ENCODE peak calls at places on chromosome 7, in four cellular contexts. One of them, this sample, is unnamed.

GRCh38 chr7:42746226-42746625 is 165.6 kb downstream of the C7orf25 start:
- DNase-seq in IMR-90: no peak
- DNase-seq in K562: no peak
- DNase-seq in GM12878: no peak
- DNase-seq in this sample: no peak

GRCh38 chr7:143987513-143987912 is 12.6 kb upstream of the OR6B1 start:
- DNase-seq in GM12878: no peak
- DNase-seq in K562: no peak
- DNase-seq in IMR-90: no peak
- DNase-seq in this sample: no peak

GRCh38 chr7:96589038-96589437 is 120.6 kb downstream of the SEM1 start:
- DNase-seq in K562: no peak
- DNase-seq in GM12878: no peak
- DNase-seq in IMR-90: no peak
- DNase-seq in this sample: no peak

GRCh38 chr7:520503-521161 is 986 bp upstream of the PDGFA start:
- DNase-seq in IMR-90: no peak
- DNase-seq in GM12878: no peak
- DNase-seq in K562: peak
- DNase-seq in this sample: no peak

GRCh38 chr7:45183711-45184210 is 26.2 kb downstream of the RAMP3 start:
- DNase-seq in K562: no peak
- DNase-seq in IMR-90: no peak
- DNase-seq in GM12878: no peak
- DNase-seq in this sample: no peak

GRCh38 chr7:37235813-37236212 is 212.9 kb downstream of the ELMO1 start:
- DNase-seq in K562: no peak
- DNase-seq in GM12878: no peak
- DNase-seq in IMR-90: no peak
- DNase-seq in this sample: no peak

GRCh38 chr7:44144968-44145418 is 3.9 kb upstream of the MYL7 start:
- DNase-seq in IMR-90: no peak
- DNase-seq in GM12878: no peak
- DNase-seq in K562: no peak
- DNase-seq in this sample: no peak

GRCh38 chr7:96497567-96497966 is 175.7 kb upstream of the SLC25A13 start:
- DNase-seq in IMR-90: no peak
- DNase-seq in GM12878: no peak
- DNase-seq in K562: no peak
- DNase-seq in this sample: no peak

GRCh38 chr7:32583791-32584190 is 88.5 kb downstream of the AVL9 start:
- DNase-seq in K562: no peak
- DNase-seq in GM12878: no peak
- DNase-seq in IMR-90: peak
- DNase-seq in this sample: no peak

GRCh38 chr7:127620406-127621233 is 2.7 kb upstream of the PAX4 start:
- DNase-seq in IMR-90: no peak
- DNase-seq in GM12878: no peak
- DNase-seq in K562: peak
- DNase-seq in this sample: no peak

GRCh38 chr7:88215295-88215694 is 4.5 kb downstream of the SRI start:
- DNase-seq in K562: no peak
- DNase-seq in IMR-90: no peak
- DNase-seq in GM12878: no peak
- DNase-seq in this sample: no peak

GRCh38 chr7:36589391-36589790 is 134.9 kb downstream of the AOAH start:
- DNase-seq in GM12878: no peak
- DNase-seq in IMR-90: no peak
- DNase-seq in K562: no peak
- DNase-seq in this sample: no peak

GRCh38 chr7:46162582-46162981 is 241.5 kb upstream of the IGFBP3 start:
- DNase-seq in IMR-90: peak
- DNase-seq in GM12878: no peak
- DNase-seq in K562: no peak
- DNase-seq in this sample: no peak

GRCh38 chr7:43569424-43569823 is 13.5 kb upstream of the STK17A start:
- DNase-seq in GM12878: no peak
- DNase-seq in IMR-90: peak
- DNase-seq in K562: no peak
- DNase-seq in this sample: no peak

GRCh38 chr7:27759491-27759890 is 19.5 kb downstream of the TAX1BP1 start:
- DNase-seq in IMR-90: peak
- DNase-seq in K562: no peak
- DNase-seq in GM12878: no peak
- DNase-seq in this sample: no peak

GRCh38 chr7:68858497-68858896 is 739.8 kb upstream of the AUTS2 start:
- DNase-seq in K562: no peak
- DNase-seq in IMR-90: no peak
- DNase-seq in GM12878: no peak
- DNase-seq in this sample: no peak

GRCh38 chr7:14184292-14184864 is 194.9 kb upstream of the ETV1 start:
- DNase-seq in K562: no peak
- DNase-seq in GM12878: no peak
- DNase-seq in IMR-90: no peak
- DNase-seq in this sample: no peak

GRCh38 chr7:102028206-102028826 is 210.9 kb downstream of the CUX1 start:
- DNase-seq in GM12878: no peak
- DNase-seq in K562: no peak
- DNase-seq in IMR-90: no peak
- DNase-seq in this sample: no peak

GRCh38 chr7:155813125-155813524 is 862 bp upstream of the SHH start:
- DNase-seq in GM12878: no peak
- DNase-seq in IMR-90: no peak
- DNase-seq in K562: no peak
- DNase-seq in this sample: no peak

GRCh38 chr7:71707041-71707440 is 575.1 kb downstream of the GALNT17 start:
- DNase-seq in IMR-90: no peak
- DNase-seq in GM12878: no peak
- DNase-seq in K562: no peak
- DNase-seq in this sample: no peak

GRCh38 chr7:135802697-135803096 is 54.1 kb upstream of the FAM180A start:
- DNase-seq in K562: no peak
- DNase-seq in GM12878: no peak
- DNase-seq in IMR-90: peak
- DNase-seq in this sample: no peak

GRCh38 chr7:44131173-44132009 is 8.0 kb upstream of the POLD2 start:
- DNase-seq in K562: peak
- DNase-seq in IMR-90: no peak
- DNase-seq in GM12878: no peak
- DNase-seq in this sample: no peak

GRCh38 chr7:18679261-18679660 is 183.7 kb downstream of the HDAC9 start:
- DNase-seq in GM12878: no peak
- DNase-seq in K562: no peak
- DNase-seq in IMR-90: no peak
- DNase-seq in this sample: no peak

GRCh38 chr7:129169705-129170319 is 18.6 kb upstream of the SMO start:
- DNase-seq in GM12878: no peak
- DNase-seq in K562: peak
- DNase-seq in IMR-90: no peak
- DNase-seq in this sample: no peak

GRCh38 chr7:55733584-55733983 is 129.0 kb downstream of the SEPTIN14 start:
- DNase-seq in K562: no peak
- DNase-seq in GM12878: no peak
- DNase-seq in IMR-90: peak
- DNase-seq in this sample: peak

GRCh38 chr7:132939495-132939894 is 142.4 kb downstream of the CHCHD3 start:
- DNase-seq in IMR-90: no peak
- DNase-seq in GM12878: no peak
- DNase-seq in K562: no peak
- DNase-seq in this sample: no peak

GRCh38 chr7:132941433-132941832 is 140.5 kb downstream of the CHCHD3 start:
- DNase-seq in IMR-90: no peak
- DNase-seq in K562: no peak
- DNase-seq in GM12878: no peak
- DNase-seq in this sample: no peak

GRCh38 chr7:132935608-132936007 is 146.3 kb downstream of the CHCHD3 start:
- DNase-seq in IMR-90: no peak
- DNase-seq in K562: no peak
- DNase-seq in GM12878: no peak
- DNase-seq in this sample: no peak

GRCh38 chr7:132934017-132934416 is 147.9 kb downstream of the CHCHD3 start:
- DNase-seq in GM12878: peak
- DNase-seq in IMR-90: no peak
- DNase-seq in K562: no peak
- DNase-seq in this sample: no peak

GRCh38 chr7:132937286-132937685 is 144.6 kb downstream of the CHCHD3 start:
- DNase-seq in IMR-90: no peak
- DNase-seq in K562: no peak
- DNase-seq in GM12878: no peak
- DNase-seq in this sample: no peak
- TF ChIP-seq POLR2A in IMR-90: no peak
- TF ChIP-seq POLR2A in K562: no peak
- TF ChIP-seq POLR2A in GM12878: no peak
- TF ChIP-seq POLR2A in this sample: no peak

DNA sequence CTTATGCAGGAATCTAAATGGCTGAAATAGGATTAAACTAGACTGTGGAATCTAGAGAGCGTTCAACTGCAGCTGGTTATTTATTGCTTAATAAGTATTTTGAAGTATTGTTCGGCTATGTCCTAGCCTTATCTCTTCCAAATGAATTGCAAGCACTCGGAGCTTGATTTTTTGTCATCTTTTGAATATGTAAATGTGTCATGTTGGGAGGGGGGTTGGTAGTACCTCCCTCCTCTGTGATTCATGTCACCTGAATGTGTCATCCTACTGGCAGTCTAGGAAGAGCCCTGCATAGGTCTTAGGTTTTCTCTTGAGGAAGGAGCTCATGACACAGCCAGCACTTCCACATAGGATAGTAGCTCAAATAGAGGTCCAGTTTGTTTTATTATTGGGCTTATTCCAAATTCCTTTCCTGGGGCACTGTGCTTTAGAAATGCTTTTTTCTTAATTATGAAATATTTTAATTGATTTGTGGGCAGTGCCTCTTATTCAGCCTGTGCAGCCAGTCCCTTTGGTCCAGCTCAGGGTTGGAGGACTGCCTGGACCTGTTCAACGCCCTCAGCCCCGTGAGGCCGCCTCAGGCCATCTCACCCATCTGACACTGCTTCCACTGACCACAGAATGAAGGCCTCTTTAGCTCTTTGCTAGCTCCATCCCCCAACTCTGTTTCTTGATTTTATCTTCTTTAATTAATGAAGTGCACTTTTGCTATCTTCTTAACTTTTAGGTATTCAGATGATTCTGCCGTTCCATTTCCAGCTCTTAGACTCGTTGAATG is 22.6 kb upstream of the TRIL start:
- DNase-seq in K562: no peak
- DNase-seq in GM12878: no peak
- DNase-seq in IMR-90: peak
- DNase-seq in this sample: no peak
- TF ChIP-seq FOS in K562: no peak
- TF ChIP-seq FOS in GM12878: no peak
- TF ChIP-seq FOS in IMR-90: no peak
- TF ChIP-seq FOS in this sample: no peak

DNA sequence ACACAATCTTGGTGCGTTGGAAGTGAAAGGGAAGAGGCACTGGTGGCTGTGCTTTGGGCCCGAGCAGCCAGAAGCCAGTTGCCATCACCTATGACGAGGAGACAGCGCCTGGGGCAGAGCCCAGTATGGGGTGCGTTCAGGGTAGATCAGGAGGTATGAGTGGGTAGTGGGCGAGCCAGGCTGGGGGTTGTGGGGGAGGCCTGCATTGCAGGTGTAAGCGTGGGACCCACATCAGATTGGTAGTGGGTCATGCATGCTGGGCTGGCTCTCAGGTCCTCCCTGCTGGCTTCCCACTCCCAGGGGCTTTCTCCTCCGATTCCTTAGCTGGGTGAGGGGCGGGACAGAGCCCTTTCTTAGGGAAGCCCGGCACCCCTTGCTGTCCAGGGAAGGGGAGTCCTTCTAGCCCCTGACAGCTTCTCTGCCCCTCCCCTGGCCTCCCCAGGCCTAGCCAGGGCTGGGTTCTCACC is 445 bp upstream of the PVRIG start:
- DNase-seq in GM12878: no peak
- DNase-seq in K562: no peak
- DNase-seq in IMR-90: no peak
- DNase-seq in this sample: no peak
- TF ChIP-seq POLR2A in GM12878: peak
- TF ChIP-seq POLR2A in K562: no peak
- TF ChIP-seq POLR2A in IMR-90: no peak
- TF ChIP-seq POLR2A in this sample: no peak

DNA sequence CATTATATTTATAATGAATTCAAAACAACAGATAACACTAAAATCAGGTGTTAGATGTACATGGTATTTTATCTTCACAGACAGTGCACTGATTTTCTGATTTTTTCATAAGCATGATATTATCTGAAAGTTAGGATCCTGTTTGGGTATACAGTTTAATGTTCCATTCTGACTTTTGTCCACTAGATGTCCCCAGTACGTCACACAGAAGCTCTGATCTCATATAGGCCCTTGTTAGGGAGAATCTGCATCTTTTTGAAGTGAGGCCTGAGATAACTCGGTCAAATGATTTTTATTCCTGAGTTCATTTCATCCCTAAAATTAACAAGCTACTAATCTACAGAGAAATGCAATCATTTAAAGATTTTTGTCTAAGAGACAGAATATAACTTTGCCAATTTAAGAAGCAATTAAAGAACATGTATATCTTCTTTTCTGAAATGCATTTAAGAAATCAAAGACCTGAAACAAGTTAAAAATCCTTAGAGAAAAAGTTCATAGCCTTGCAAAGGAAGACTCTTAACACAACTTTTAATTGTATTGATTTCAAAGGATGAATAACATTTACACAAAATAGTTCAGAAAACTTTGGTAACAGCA is 72.0 kb upstream of the TES start:
- DNase-seq in K562: peak
- DNase-seq in GM12878: no peak
- DNase-seq in IMR-90: peak
- DNase-seq in this sample: peak
- TF ChIP-seq FOS in K562: no peak
- TF ChIP-seq FOS in GM12878: no peak
- TF ChIP-seq FOS in IMR-90: no peak
- TF ChIP-seq FOS in this sample: no peak

GRCh38 chr7:74287303-74288033 is 1.7 kb upstream of the CLIP2 start:
- DNase-seq in IMR-90: no peak
- DNase-seq in K562: no peak
- DNase-seq in GM12878: no peak
- DNase-seq in this sample: no peak

GRCh38 chr7:74289660-74290589 is 718 bp downstream of the CLIP2 start:
- DNase-seq in GM12878: no peak
- DNase-seq in IMR-90: no peak
- DNase-seq in K562: peak
- DNase-seq in this sample: no peak

GRCh38 chr7:74286131-74286530 is 3.1 kb upstream of the CLIP2 start:
- DNase-seq in K562: no peak
- DNase-seq in IMR-90: no peak
- DNase-seq in GM12878: no peak
- DNase-seq in this sample: no peak

GRCh38 chr7:74289018-74289659 is at the start of gene CLIP2:
- DNase-seq in GM12878: no peak
- DNase-seq in IMR-90: peak
- DNase-seq in K562: peak
- DNase-seq in this sample: peak

GRCh38 chr7:74288034-74288881 is 949 bp upstream of the CLIP2 start:
- DNase-seq in GM12878: no peak
- DNase-seq in K562: peak
- DNase-seq in IMR-90: no peak
- DNase-seq in this sample: no peak
- TF ChIP-seq POLR2A in GM12878: no peak
- TF ChIP-seq POLR2A in K562: no peak
- TF ChIP-seq POLR2A in IMR-90: no peak
- TF ChIP-seq POLR2A in this sample: no peak